ENCODE peak calls at places on chromosomes 7 and 10, in five cellular contexts. G is NCI-H446; K is GM12865; S is memory B cell; C is stimulated activated CD8-positive, alpha-beta memory T cell treated with anti-CD3 and anti-CD28 coated beads, Interleukin-7, amount 100 ng/mL, for 4 hours. R is an unnamed sample.

GRCh38 chr10:131786756-131787605 is 113.8 kb upstream of the PPP2R2D start:
- DNase-seq in C (no peak), G (peak; percentile 21), S (no peak), K (peak; percentile 37), R (no peak)

GRCh38 chr10:88216976-88217375 is 353.6 kb downstream of the PTEN start:
- DNase-seq in S (no peak), C (no peak), K (no peak), G (no peak), R (no peak)

GRCh38 chr10:115826391-115826790 is 446.6 kb downstream of the GFRA1 start:
- DNase-seq in C (no peak), S (no peak), G (no peak), K (no peak), R (no peak)

GRCh38 chr10:126153686-126154628 is 234.3 kb downstream of the ADAM12 start:
- DNase-seq in S (no peak), C (no peak), K (no peak), G (no peak), R (peak; percentile 47)

GRCh38 chr7:92991190-92991589 is 126.6 kb downstream of the SAMD9 start:
- DNase-seq in G (no peak), S (no peak), K (no peak), C (no peak), R (no peak)

GRCh38 chr7:142603870-142604448 is 145.3 kb upstream of the PRSS1 start:
- DNase-seq in S (peak; percentile 47), G (peak; percentile 53), C (peak; percentile 35), K (peak; percentile 61), R (peak; percentile 37)

GRCh38 chr7:140242057-140243031 is 65.6 kb upstream of the KDM7A start:
- DNase-seq in C (no peak), S (no peak), K (peak; percentile 69), G (no peak), R (no peak)

GRCh38 chr7:44326261-44327125 is 1.1 kb upstream of the CAMK2B start:
- DNase-seq in K (no peak), S (no peak), G (no peak), C (no peak), R (no peak)

GRCh38 chr7:90717286-90718060 is 121.4 kb downstream of the CDK14 start:
- DNase-seq in G (no peak), S (no peak), K (no peak), C (no peak), R (no peak)

GRCh38 chr10:117552156-117552620 is 9.6 kb downstream of the EMX2 start:
- DNase-seq in S (no peak), K (no peak), G (no peak), C (no peak), R (no peak)

GRCh38 chr10:80501913-80502521 is 35.7 kb upstream of the SH2D4B start:
- DNase-seq in C (no peak), K (no peak), G (no peak), S (no peak), R (peak; percentile 59)

GRCh38 chr7:75892634-75893272 is 13.9 kb downstream of the RHBDD2 start:
- DNase-seq in G (no peak), K (no peak), S (no peak), C (no peak), R (no peak)

GRCh38 chr7:2199528-2199927 is 33.2 kb downstream of the MAD1L1 start:
- DNase-seq in C (no peak), G (no peak), K (no peak), S (no peak), R (no peak)

GRCh38 chr10:85922363-85923129 is 444.0 kb downstream of the GRID1 start:
- DNase-seq in C (no peak), K (no peak), G (peak; percentile 2), S (no peak), R (no peak)

GRCh38 chr7:131107343-131108211 is 220.1 kb upstream of the MKLN1 start:
- DNase-seq in C (peak; percentile 68), G (no peak), K (peak; percentile 90), S (peak; percentile 72), R (peak; percentile 87)

GRCh38 chr7:45591101-45591906 is 17.1 kb downstream of the ADCY1 start:
- DNase-seq in G (no peak), K (no peak), C (no peak), S (no peak), R (no peak)

GRCh38 chr7:70480913-70481579 is 650.9 kb upstream of the GALNT17 start:
- DNase-seq in G (no peak), C (no peak), S (no peak), K (no peak), R (no peak)

GRCh38 chr10:120641695-120642094 is 184.7 kb downstream of the PLPP4 start:
- DNase-seq in K (no peak), C (no peak), G (no peak), S (no peak), R (no peak)

GRCh38 chr7:133052357-133052756 is 29.5 kb downstream of the CHCHD3 start:
- DNase-seq in G (no peak), S (no peak), K (no peak), C (no peak), R (no peak)

GRCh38 chr7:17085186-17085585 is 203.4 kb upstream of the AGR3 start:
- DNase-seq in C (no peak), K (no peak), S (no peak), G (no peak), R (no peak)

GRCh38 chr10:70456164-70456563 is 14.7 kb upstream of the NODAL start:
- DNase-seq in G (no peak), S (no peak), C (no peak), K (no peak), R (no peak)

GRCh38 chr10:114577133-114577532 is 80.9 kb downstream of the ABLIM1 start:
- DNase-seq in C (no peak), K (no peak), G (peak; percentile 4), S (no peak), R (peak; percentile 68)

GRCh38 chr7:30136339-30136738 is 1.6 kb downstream of the MTURN start:
- DNase-seq in G (no peak), K (no peak), S (no peak), C (no peak), R (no peak)

GRCh38 chr7:917255-918117 is 37.0 kb downstream of the ADAP1 start:
- DNase-seq in G (no peak), S (no peak), K (no peak), C (no peak), R (no peak)

GRCh38 chr10:76626406-76626805 is 1011.2 kb downstream of the KCNMA1 start:
- DNase-seq in C (no peak), S (no peak), K (no peak), G (no peak), R (no peak)

GRCh38 chr10:78336402-78336791 is 302.7 kb downstream of the RPS24 start:
- DNase-seq in S (no peak), C (no peak), K (no peak), G (no peak), R (peak; percentile 92)

GRCh38 chr10:72800000-72800740 is 93.4 kb upstream of the OIT3 start:
- DNase-seq in C (no peak), G (no peak), K (no peak), S (no peak), R (no peak)

GRCh38 chr7:131383417-131383816 is 55.7 kb downstream of the MKLN1 start:
- DNase-seq in K (no peak), C (no peak), G (no peak), S (no peak), R (peak; percentile 9)

GRCh38 chr10:79487296-79488194 is 24.8 kb upstream of the EIF5AL1 start:
- DNase-seq in G (peak; percentile 42), K (peak; percentile 79), C (no peak), S (peak; percentile 37), R (no peak)

GRCh38 chr10:108166401-108166800 is 1001.9 kb upstream of the SORCS1 start:
- DNase-seq in S (no peak), C (no peak), K (no peak), G (no peak), R (no peak)

GRCh38 chr7:93427107-93427506 is 147.4 kb downstream of the CALCR start:
- DNase-seq in K (no peak), G (no peak), S (no peak), C (no peak), R (no peak)

GRCh38 chr7:127066974-127067373 is 185.8 kb downstream of the GRM8 start:
- DNase-seq in C (no peak), K (peak; percentile 14), G (no peak), S (no peak), R (no peak)

GRCh38 chr7:19215421-19215820 is 70.2 kb upstream of the FERD3L start:
- DNase-seq in G (no peak), K (no peak), C (no peak), S (no peak), R (peak; percentile 17)

GRCh38 chr10:131670341-131670740 is 230.5 kb upstream of the PPP2R2D start:
- DNase-seq in G (no peak), K (no peak), C (no peak), S (no peak), R (no peak)

GRCh38 chr7:143214789-143215679 is 6.8 kb upstream of the TAS2R40 start:
- DNase-seq in S (peak; percentile 53), K (peak; percentile 87), G (peak; percentile 89), C (peak; percentile 38), R (peak; percentile 50)

GRCh38 chr7:28573059-28573553 is 160.8 kb downstream of the CREB5 start:
- DNase-seq in G (peak; percentile 10), S (no peak), C (no peak), K (peak; percentile 48), R (no peak)

GRCh38 chr7:25619963-25620799 is 391.9 kb upstream of the NPVF start:
- DNase-seq in K (no peak), G (no peak), C (no peak), S (no peak), R (no peak)

GRCh38 chr7:6026011-6026819 is 5.0 kb upstream of the ANKRD61 start:
- DNase-seq in G (peak; percentile 59), K (peak; percentile 78), C (peak; percentile 35), S (peak; percentile 67), R (peak; percentile 51)

GRCh38 chr10:60338002-60338564 is 51.6 kb downstream of the ANK3 start:
- DNase-seq in K (no peak), C (no peak), S (no peak), G (no peak), R (no peak)

R was measured in hepatic stellate cell.